ENCODE peak calls at places on chromosomes 5 and 9, in eight cellular contexts. Y, X, P, D, N, Z, G and F are unnamed samples.

GRCh38 chr9:68505681-68506409 is 34.8 kb downstream of the TMEM252 start:
- DNase-seq in N (no peak), X (peak), Y (no peak), D (no peak), Z (no peak), G (no peak), P (no peak), F (no peak)

GRCh38 chr9:133162802-133163558 is 734 bp downstream of the GBGT1 start:
- DNase-seq in Z (no peak), X (no peak), N (peak), G (no peak), P (no peak), Y (no peak), D (peak), F (no peak)

GRCh38 chr5:74895906-74896305 is 29.7 kb upstream of the FAM169A start:
- DNase-seq in G (peak), Y (peak), X (peak), P (no peak), N (no peak), D (no peak), Z (peak), F (no peak)

GRCh38 chr9:93185261-93186150 is 1.6 kb downstream of the WNK2 start:
- DNase-seq in Y (no peak), Z (no peak), N (no peak), G (no peak), X (no peak), D (peak), P (no peak), F (no peak)

GRCh38 chr5:74406844-74407243 is 233.7 kb downstream of the ENC1 start:
- DNase-seq in N (no peak), Y (no peak), Z (no peak), P (no peak), X (no peak), G (no peak), D (no peak), F (no peak)

GRCh38 chr5:53246042-53246836 is 136.7 kb upstream of the MOCS2 start:
- DNase-seq in D (no peak), G (peak), X (peak), P (no peak), N (no peak), Z (no peak), Y (no peak), F (no peak)

GRCh38 chr9:121725008-121725795 is 73.8 kb downstream of the DAB2IP start:
- DNase-seq in Y (peak), N (peak), Z (peak), D (no peak), P (no peak), X (peak), G (peak), F (no peak)

GRCh38 chr9:127537014-127537413 is 75.1 kb upstream of the STXBP1 start:
- DNase-seq in Y (no peak), Z (no peak), N (no peak), P (no peak), G (no peak), X (peak), D (no peak), F (no peak)

GRCh38 chr9:31394040-31394473 is 990.4 kb upstream of the ACO1 start:
- DNase-seq in X (peak), G (peak), D (no peak), P (no peak), Z (peak), Y (no peak), N (no peak), F (no peak)

GRCh38 chr5:28542968-28543367 is 1504.6 kb upstream of the CDH9 start:
- DNase-seq in Z (no peak), X (peak), P (no peak), Y (no peak), N (no peak), D (no peak), G (peak), F (no peak)

GRCh38 chr9:91037511-91038482 is 236.2 kb downstream of the SYK start:
- DNase-seq in P (peak), Z (no peak), X (peak), Y (no peak), G (peak), D (no peak), N (peak), F (no peak)

GRCh38 chr5:173395257-173395932 is 67.2 kb upstream of the STC2 start:
- DNase-seq in D (no peak), P (peak), Z (peak), X (peak), G (peak), N (no peak), Y (no peak), F (no peak)

GRCh38 chr9:34190996-34191892 is 12.4 kb downstream of the UBAP1 start:
- DNase-seq in Z (peak), G (no peak), Y (no peak), P (no peak), N (no peak), X (peak), D (no peak), F (no peak)

GRCh38 chr5:149799119-149799623 is 69.1 kb downstream of the PPARGC1B start:
- DNase-seq in G (peak), D (no peak), Z (peak), P (no peak), Y (peak), X (peak), N (no peak), F (no peak)

GRCh38 chr5:40995816-40996586 is 75.1 kb downstream of the MROH2B start:
- DNase-seq in P (no peak), N (no peak), G (peak), D (no peak), X (peak), Z (no peak), Y (no peak), F (no peak)

GRCh38 chr9:126690431-126691051 is 76.8 kb downstream of the LMX1B start:
- DNase-seq in X (no peak), Y (peak), Z (peak), P (peak), D (no peak), G (no peak), N (peak), F (peak)

GRCh38 chr5:157955541-157956172 is 96.7 kb upstream of the CLINT1 start:
- DNase-seq in D (no peak), N (no peak), Y (no peak), G (peak), X (no peak), P (no peak), Z (no peak), F (no peak)

GRCh38 chr9:104808030-104808614 is 44.2 kb downstream of the NIPSNAP3B start:
- DNase-seq in N (no peak), Z (peak), Y (peak), P (no peak), G (peak), X (peak), D (no peak), F (no peak)

GRCh38 chr9:38332625-38333024 is 59.9 kb upstream of the ALDH1B1 start:
- DNase-seq in D (no peak), X (no peak), N (no peak), Z (no peak), P (no peak), Y (no peak), G (no peak), F (no peak)

GRCh38 chr9:96686638-96687335 is 31.7 kb upstream of the PRXL2C start:
- DNase-seq in P (no peak), Z (peak), N (peak), G (peak), Y (peak), X (peak), D (peak), F (peak)

GRCh38 chr9:109190151-109190550 is 23.1 kb upstream of the FRRS1L start:
- DNase-seq in D (no peak), X (peak), Y (no peak), P (no peak), G (no peak), Z (no peak), N (no peak), F (no peak)

GRCh38 chr9:96551403-96551802 is 68.2 kb downstream of the CDC14B start:
- DNase-seq in Z (no peak), X (no peak), P (no peak), Y (no peak), G (no peak), D (no peak), N (no peak), F (no peak)

GRCh38 chr9:37784640-37785483 is at the start of gene EXOSC3:
- DNase-seq in N (peak), Y (peak), D (peak), Z (peak), X (peak), G (peak), P (peak), F (peak)

GRCh38 chr9:94081864-94082468 is 2.3 kb upstream of the PTPDC1 start:
- DNase-seq in X (peak), Z (no peak), D (no peak), Y (no peak), P (no peak), N (no peak), G (no peak), F (no peak)

GRCh38 chr5:151251001-151251551 is 1.9 kb upstream of the GM2A start:
- DNase-seq in X (no peak), P (no peak), Z (no peak), N (no peak), D (no peak), G (no peak), Y (no peak), F (no peak)

GRCh38 chr9:119322137-119322695 is 47.0 kb downstream of the BRINP1 start:
- DNase-seq in X (no peak), G (no peak), D (peak), N (peak), Z (no peak), P (no peak), Y (peak), F (no peak)

GRCh38 chr9:108033976-108034964 is 544.7 kb upstream of the KLF4 start:
- DNase-seq in X (peak), D (no peak), P (no peak), Z (no peak), N (no peak), G (peak), Y (no peak), F (no peak)

GRCh38 chr5:135498662-135498995 is 37.1 kb downstream of the NEUROG1 start:
- DNase-seq in D (no peak), G (no peak), P (no peak), Z (no peak), Y (no peak), X (no peak), N (no peak), F (no peak)

GRCh38 chr5:26278078-26278477 is 760.3 kb downstream of the CDH9 start:
- DNase-seq in X (no peak), G (no peak), P (no peak), Z (no peak), D (no peak), N (no peak), Y (no peak), F (no peak)

DNA sequence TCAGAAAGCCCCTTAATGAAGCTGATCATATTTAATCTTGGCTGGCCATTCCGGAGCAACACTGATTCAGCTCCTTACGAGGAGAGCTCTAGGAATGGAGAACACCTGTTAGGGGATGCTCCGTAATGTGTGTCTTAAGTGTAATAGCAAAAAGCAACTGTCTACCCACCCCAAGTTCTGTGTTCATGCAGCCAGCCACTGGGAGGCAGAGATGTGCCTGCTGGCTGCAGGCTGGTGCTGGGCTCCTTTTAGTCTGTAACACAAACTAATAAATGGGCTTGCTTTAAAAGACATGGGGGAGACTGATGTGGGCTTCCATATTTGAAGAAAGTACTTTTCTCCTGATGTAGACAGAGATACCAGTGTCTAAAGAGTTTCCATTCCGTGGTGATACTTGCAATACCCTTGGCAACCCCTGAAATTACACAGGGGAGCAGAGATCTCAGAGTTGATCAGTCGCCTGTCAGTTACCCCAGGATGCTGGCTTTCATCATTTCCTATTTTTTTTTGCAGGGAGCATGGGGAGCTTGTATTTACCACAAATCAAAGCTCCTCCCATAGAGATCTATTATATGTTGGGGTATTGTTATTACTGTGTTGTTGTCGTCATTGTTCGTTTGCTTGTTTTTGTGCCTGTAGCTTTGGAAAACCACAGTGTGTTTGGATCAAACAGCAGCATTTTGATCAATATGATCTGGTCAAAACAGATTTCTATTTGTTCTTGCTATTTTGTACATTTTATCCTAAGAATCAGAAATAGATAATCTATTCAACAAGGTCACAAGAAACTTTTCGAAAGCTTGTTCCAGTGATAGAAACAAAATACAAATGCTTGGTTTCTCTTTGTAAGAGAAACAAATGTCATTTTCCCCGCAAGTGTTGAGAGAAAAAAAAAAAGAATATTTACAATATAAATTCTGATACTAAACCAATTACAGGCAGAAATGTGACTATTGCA is 65.8 kb downstream of the MTX3 start:
- DNase-seq in Y (no peak), Z (peak), G (no peak), D (no peak), X (peak), P (no peak), N (no peak), F (no peak)
- TF ChIP-seq CTCF in Y (no peak), Z (peak), G (peak), D (no peak), X (peak), P (peak), N (no peak), F (no peak)

GRCh38 chr5:156841737-156842136 is 8.4 kb upstream of the PPP1R2B start:
- DNase-seq in X (no peak), D (no peak), Y (no peak), G (no peak), Z (no peak), P (no peak), N (no peak), F (no peak)

GRCh38 chr5:156838966-156839365 is 11.1 kb upstream of the PPP1R2B start:
- DNase-seq in N (no peak), G (no peak), X (no peak), Z (no peak), D (no peak), P (no peak), Y (no peak), F (no peak)

GRCh38 chr5:156834916-156835315 is 15.2 kb upstream of the PPP1R2B start:
- DNase-seq in Z (no peak), X (no peak), N (no peak), D (no peak), G (no peak), Y (no peak), P (no peak), F (no peak)

DNA sequence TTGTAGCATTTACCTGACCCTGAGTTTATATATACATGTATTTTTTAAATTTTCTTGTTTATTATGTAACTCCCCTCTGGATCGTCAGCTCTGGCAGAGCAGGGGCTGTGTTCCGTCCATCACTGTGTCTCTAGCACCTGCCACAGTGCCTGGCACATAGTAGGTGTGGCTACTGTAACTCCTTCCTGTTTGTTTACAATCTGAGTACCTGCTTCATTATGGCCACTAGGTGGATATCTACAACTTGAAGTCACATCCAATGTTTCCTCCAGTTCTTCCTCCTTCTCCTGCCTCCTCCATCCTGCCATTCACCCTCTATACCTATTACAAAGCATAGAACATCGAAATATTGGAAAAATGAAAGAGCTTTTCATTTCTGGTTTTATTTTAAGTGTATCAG is 14.2 kb upstream of the PPP1R2B start:
- DNase-seq in Z (no peak), G (no peak), X (no peak), Y (no peak), N (no peak), D (no peak), P (peak), F (no peak)
- TF ChIP-seq CTCF in Z (peak), G (no peak), X (no peak), Y (no peak), N (no peak), D (no peak), P (peak), F (no peak)

GRCh38 chr5:107431536-107431935 is 239.2 kb downstream of the EFNA5 start:
- DNase-seq in X (no peak), P (no peak), D (no peak), Z (no peak), N (no peak), Y (no peak), G (no peak), F (no peak)

GRCh38 chr5:107425541-107426031 is 245.2 kb downstream of the EFNA5 start:
- DNase-seq in G (peak), P (peak), D (no peak), Z (peak), Y (no peak), N (no peak), X (peak), F (no peak)

GRCh38 chr5:107430077-107430625 is 240.6 kb downstream of the EFNA5 start:
- DNase-seq in Y (no peak), G (no peak), P (no peak), N (no peak), D (no peak), X (peak), Z (no peak), F (no peak)

GRCh38 chr5:107426209-107426608 is 244.5 kb downstream of the EFNA5 start:
- DNase-seq in P (no peak), N (no peak), D (no peak), G (peak), Z (no peak), X (no peak), Y (no peak), F (no peak)

GRCh38 chr5:107428303-107428761 is 242.4 kb downstream of the EFNA5 start:
- DNase-seq in P (no peak), Z (no peak), G (peak), N (no peak), X (no peak), D (no peak), Y (no peak), F (no peak)
- TF ChIP-seq CTCF in P (no peak), Z (no peak), G (no peak), N (no peak), X (no peak), D (no peak), Y (no peak), F (no peak)

DNA sequence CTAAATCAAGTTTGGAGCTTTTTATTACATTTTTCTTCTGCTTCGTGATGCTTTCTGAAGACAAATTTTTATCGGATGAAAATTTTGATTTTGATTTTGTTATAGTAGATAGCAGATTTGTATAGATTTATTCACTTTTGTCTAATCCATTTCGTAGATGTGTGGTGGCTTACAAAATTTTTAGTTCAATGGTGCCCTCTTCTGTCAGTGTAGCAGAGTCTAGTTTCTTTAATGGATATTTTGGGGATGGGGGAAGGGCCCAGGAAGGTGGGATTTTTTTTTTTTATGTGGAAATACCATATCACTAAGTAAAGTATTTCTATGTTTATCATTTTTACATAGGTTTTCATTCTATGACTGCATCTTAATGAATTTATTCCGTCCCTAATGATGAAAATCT is 259.9 kb upstream of the TARS1 start:
- DNase-seq in P (peak), G (peak), D (no peak), Y (peak), N (no peak), Z (peak), X (peak), F (no peak)
- TF ChIP-seq CTCF in P (peak), G (no peak), D (no peak), Y (peak), N (peak), Z (peak), X (peak), F (no peak)

GRCh38 chr5:31845351-31845750 is 206.4 kb downstream of the PDZD2 start:
- DNase-seq in Z (no peak), D (no peak), X (no peak), G (peak), Y (no peak), N (no peak), P (no peak), F (no peak)

GRCh38 chr5:31846934-31847333 is 208.0 kb downstream of the PDZD2 start:
- DNase-seq in N (no peak), D (no peak), Z (no peak), X (no peak), Y (no peak), G (no peak), P (no peak), F (no peak)

GRCh38 chr5:31847354-31847753 is 208.4 kb downstream of the PDZD2 start:
- DNase-seq in G (no peak), P (no peak), Y (peak), N (no peak), X (no peak), Z (no peak), D (no peak), F (no peak)

GRCh38 chr5:31844615-31845345 is 205.8 kb downstream of the PDZD2 start:
- DNase-seq in G (peak), D (no peak), Z (no peak), X (no peak), N (no peak), P (no peak), Y (no peak), F (no peak)
- TF ChIP-seq CTCF in G (no peak), D (no peak), Z (no peak), X (no peak), N (no peak), P (no peak), Y (peak), F (no peak)

DNA sequence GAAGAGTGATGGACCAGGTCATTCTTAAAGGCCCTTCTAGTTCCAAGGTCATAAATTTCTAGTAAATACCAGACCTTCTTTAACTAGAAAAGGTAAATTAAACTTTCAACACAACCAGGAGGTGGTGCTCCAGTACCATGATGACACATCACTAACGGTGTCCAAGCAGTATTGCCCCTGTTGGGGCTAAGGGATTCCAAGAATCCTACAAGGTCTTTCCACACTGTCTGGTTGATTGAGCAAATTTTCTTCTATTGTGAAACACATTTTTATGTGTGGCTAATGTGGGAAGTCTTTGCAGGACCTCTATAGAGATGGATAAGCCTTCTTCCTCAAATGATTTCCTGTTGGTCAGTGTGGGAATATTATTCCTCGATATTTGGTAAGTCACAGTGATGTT is 459.6 kb upstream of the PAPPA start:
- DNase-seq in X (peak), G (peak), Y (peak), N (no peak), P (no peak), D (no peak), Z (peak), F (no peak)
- TF ChIP-seq CTCF in X (peak), G (peak), Y (peak), N (peak), P (no peak), D (no peak), Z (peak), F (no peak)

DNA sequence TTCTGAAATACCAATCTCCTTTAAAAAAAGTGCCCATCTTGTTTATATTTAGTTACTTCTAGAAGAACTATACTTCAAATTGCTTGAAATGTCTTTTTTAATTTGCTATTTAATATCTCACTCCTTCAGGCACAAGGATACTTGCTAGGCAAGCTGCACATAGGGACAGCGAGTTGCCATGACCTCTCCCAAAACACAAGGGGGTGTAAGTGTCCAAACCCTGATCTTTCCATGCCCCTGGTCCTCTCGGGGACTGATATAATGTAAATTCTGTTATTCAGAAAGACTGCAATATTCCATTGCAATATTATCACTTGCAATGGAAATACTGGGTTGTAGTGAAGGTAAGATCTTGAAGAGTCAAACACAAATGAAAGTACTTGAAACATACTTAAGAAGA is 480.4 kb downstream of the CETN3 start:
- DNase-seq in Z (peak), X (peak), Y (no peak), D (no peak), G (no peak), N (no peak), P (peak), F (no peak)
- TF ChIP-seq CTCF in Z (no peak), X (no peak), Y (no peak), D (no peak), G (no peak), N (no peak), P (peak), F (no peak)

GRCh38 chr9:134456740-134457315 is 130.6 kb downstream of the RXRA start:
- DNase-seq in Z (no peak), Y (no peak), X (no peak), N (no peak), P (no peak), D (no peak), G (no peak), F (no peak)
- TF ChIP-seq CTCF in Z (no peak), Y (no peak), X (no peak), N (no peak), P (no peak), D (no peak), G (no peak), F (no peak)